ENCODE peak calls at places on chromosomes 13 and 19, in five cellular contexts. One of them, this sample, is unnamed.

GRCh38 chr19:3849092-3849491 is 19.7 kb downstream of the ZFR2 start:
- DNase-seq in fibroblast of lung: no peak
- DNase-seq in ascending aorta: no peak
- DNase-seq in brain microvascular endothelial cell: no peak
- DNase-seq in foreskin fibroblast: peak
- DNase-seq in this sample: no peak

GRCh38 chr19:10270180-10270615 is 722 bp upstream of the ICAM1 start:
- DNase-seq in fibroblast of lung: no peak
- DNase-seq in ascending aorta: peak
- DNase-seq in brain microvascular endothelial cell: no peak
- DNase-seq in foreskin fibroblast: peak
- DNase-seq in this sample: no peak

GRCh38 chr13:44191504-44192171 is 182.0 kb upstream of the SERP2 start:
- DNase-seq in fibroblast of lung: peak
- DNase-seq in ascending aorta: no peak
- DNase-seq in brain microvascular endothelial cell: peak
- DNase-seq in foreskin fibroblast: peak
- DNase-seq in this sample: peak

GRCh38 chr13:89694471-89694870 is 1653.0 kb upstream of the MIR17HG start:
- DNase-seq in fibroblast of lung: no peak
- DNase-seq in ascending aorta: no peak
- DNase-seq in brain microvascular endothelial cell: no peak
- DNase-seq in foreskin fibroblast: no peak
- DNase-seq in this sample: no peak

GRCh38 chr13:28538932-28539331 is 44.0 kb upstream of the FLT1 start:
- DNase-seq in fibroblast of lung: no peak
- DNase-seq in ascending aorta: no peak
- DNase-seq in brain microvascular endothelial cell: no peak
- DNase-seq in foreskin fibroblast: no peak
- DNase-seq in this sample: no peak

GRCh38 chr19:6551607-6552450 is 21.0 kb downstream of the TNFSF9 start:
- DNase-seq in fibroblast of lung: peak
- DNase-seq in ascending aorta: no peak
- DNase-seq in brain microvascular endothelial cell: no peak
- DNase-seq in foreskin fibroblast: no peak
- DNase-seq in this sample: no peak

GRCh38 chr13:44394649-44395048 is 21.0 kb downstream of the SERP2 start:
- DNase-seq in fibroblast of lung: no peak
- DNase-seq in ascending aorta: no peak
- DNase-seq in brain microvascular endothelial cell: no peak
- DNase-seq in foreskin fibroblast: no peak
- DNase-seq in this sample: no peak

GRCh38 chr13:101892296-101892695 is 439.8 kb downstream of the ITGBL1 start:
- DNase-seq in fibroblast of lung: peak
- DNase-seq in ascending aorta: no peak
- DNase-seq in brain microvascular endothelial cell: no peak
- DNase-seq in foreskin fibroblast: no peak
- DNase-seq in this sample: peak

GRCh38 chr19:6058411-6059201 is 51.7 kb downstream of the RFX2 start:
- DNase-seq in fibroblast of lung: no peak
- DNase-seq in ascending aorta: no peak
- DNase-seq in brain microvascular endothelial cell: no peak
- DNase-seq in foreskin fibroblast: no peak
- DNase-seq in this sample: no peak

GRCh38 chr13:30652746-30653145 is 35.0 kb downstream of the USPL1 start:
- DNase-seq in fibroblast of lung: peak
- DNase-seq in ascending aorta: no peak
- DNase-seq in brain microvascular endothelial cell: no peak
- DNase-seq in foreskin fibroblast: no peak
- DNase-seq in this sample: no peak

GRCh38 chr13:113836917-113837553 is 26.8 kb downstream of the GAS6 start:
- DNase-seq in fibroblast of lung: peak
- DNase-seq in ascending aorta: no peak
- DNase-seq in brain microvascular endothelial cell: peak
- DNase-seq in foreskin fibroblast: peak
- DNase-seq in this sample: peak

GRCh38 chr19:32896516-32897214 is 27.1 kb upstream of the SLC7A9 start:
- DNase-seq in fibroblast of lung: peak
- DNase-seq in ascending aorta: no peak
- DNase-seq in brain microvascular endothelial cell: no peak
- DNase-seq in foreskin fibroblast: peak
- DNase-seq in this sample: peak

GRCh38 chr19:10018219-10018618 is 4.9 kb downstream of the RDH8 start:
- DNase-seq in fibroblast of lung: peak
- DNase-seq in ascending aorta: no peak
- DNase-seq in brain microvascular endothelial cell: no peak
- DNase-seq in foreskin fibroblast: peak
- DNase-seq in this sample: no peak

GRCh38 chr19:37966211-37967072 is 59.4 kb downstream of the SIPA1L3 start:
- DNase-seq in fibroblast of lung: peak
- DNase-seq in ascending aorta: no peak
- DNase-seq in brain microvascular endothelial cell: no peak
- DNase-seq in foreskin fibroblast: no peak
- DNase-seq in this sample: peak

GRCh38 chr13:40445557-40445990 is 220.9 kb downstream of the FOXO1 start:
- DNase-seq in fibroblast of lung: peak
- DNase-seq in ascending aorta: peak
- DNase-seq in brain microvascular endothelial cell: peak
- DNase-seq in foreskin fibroblast: no peak
- DNase-seq in this sample: peak

GRCh38 chr19:925912-926594 is at the start of gene ARID3A:
- DNase-seq in fibroblast of lung: peak
- DNase-seq in ascending aorta: no peak
- DNase-seq in brain microvascular endothelial cell: no peak
- DNase-seq in foreskin fibroblast: no peak
- DNase-seq in this sample: no peak
- TF ChIP-seq CTCF in fibroblast of lung: no peak
- TF ChIP-seq CTCF in ascending aorta: no peak
- TF ChIP-seq CTCF in brain microvascular endothelial cell: no peak
- TF ChIP-seq CTCF in foreskin fibroblast: no peak
- TF ChIP-seq CTCF in this sample: no peak

DNA sequence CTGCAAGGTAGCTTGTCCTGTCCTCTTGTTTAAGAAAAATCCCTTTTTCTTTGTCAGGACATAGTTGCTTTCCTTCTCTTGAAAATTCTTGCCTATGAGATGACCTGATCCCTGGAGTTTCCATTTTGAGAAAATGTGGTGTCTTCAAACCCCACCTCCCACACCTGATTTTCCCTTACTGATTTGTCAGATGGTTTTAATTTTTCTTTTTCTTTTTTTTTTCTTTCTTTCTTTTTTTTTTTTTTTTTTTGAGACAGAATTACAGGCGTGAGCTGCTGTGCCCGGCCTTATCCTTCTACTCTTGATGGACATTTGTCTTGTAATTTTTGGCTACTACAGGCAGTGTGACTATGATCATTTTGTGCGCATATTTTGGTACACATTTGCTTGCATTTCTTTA is 1.2 kb downstream of the ZNF345 start:
- DNase-seq in fibroblast of lung: no peak
- DNase-seq in ascending aorta: no peak
- DNase-seq in brain microvascular endothelial cell: no peak
- DNase-seq in foreskin fibroblast: no peak
- DNase-seq in this sample: no peak
- H3K4me3 ChIP-seq in fibroblast of lung: peak
- H3K4me3 ChIP-seq in ascending aorta: peak
- H3K4me3 ChIP-seq in brain microvascular endothelial cell: no peak
- H3K4me3 ChIP-seq in foreskin fibroblast: peak
- H3K4me3 ChIP-seq in this sample: peak

GRCh38 chr19:2724148-2724557 is 3.0 kb upstream of the DIRAS1 start:
- DNase-seq in fibroblast of lung: no peak
- DNase-seq in ascending aorta: no peak
- DNase-seq in brain microvascular endothelial cell: no peak
- DNase-seq in foreskin fibroblast: no peak
- DNase-seq in this sample: no peak
- TF ChIP-seq CTCF in fibroblast of lung: no peak
- TF ChIP-seq CTCF in ascending aorta: no peak
- TF ChIP-seq CTCF in brain microvascular endothelial cell: peak
- TF ChIP-seq CTCF in foreskin fibroblast: no peak
- TF ChIP-seq CTCF in this sample: no peak

DNA sequence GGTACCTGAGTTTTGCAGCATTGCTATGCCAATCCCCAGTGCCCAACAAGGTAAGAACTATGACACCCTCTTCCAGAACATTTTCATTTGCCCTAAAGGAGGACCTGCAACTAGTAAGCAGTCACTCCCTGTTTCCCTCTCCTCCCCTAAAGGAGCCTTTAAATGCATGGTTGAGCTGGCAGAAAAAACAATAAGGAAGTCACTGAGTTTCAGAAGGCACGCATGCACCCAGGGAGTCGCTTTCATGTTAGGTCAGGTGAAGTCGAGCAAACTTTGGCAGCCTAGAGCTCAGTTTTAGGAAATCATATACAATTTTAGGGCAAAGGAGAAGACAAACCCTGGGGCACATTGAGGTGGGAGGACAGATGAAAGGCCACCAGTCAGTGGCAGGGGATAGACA is 11.8 kb downstream of the NLRP11 start:
- DNase-seq in fibroblast of lung: no peak
- DNase-seq in ascending aorta: no peak
- DNase-seq in brain microvascular endothelial cell: no peak
- DNase-seq in foreskin fibroblast: no peak
- DNase-seq in this sample: no peak
- H3K4me3 ChIP-seq in fibroblast of lung: no peak
- H3K4me3 ChIP-seq in ascending aorta: no peak
- H3K4me3 ChIP-seq in brain microvascular endothelial cell: no peak
- H3K4me3 ChIP-seq in foreskin fibroblast: no peak
- H3K4me3 ChIP-seq in this sample: no peak

DNA sequence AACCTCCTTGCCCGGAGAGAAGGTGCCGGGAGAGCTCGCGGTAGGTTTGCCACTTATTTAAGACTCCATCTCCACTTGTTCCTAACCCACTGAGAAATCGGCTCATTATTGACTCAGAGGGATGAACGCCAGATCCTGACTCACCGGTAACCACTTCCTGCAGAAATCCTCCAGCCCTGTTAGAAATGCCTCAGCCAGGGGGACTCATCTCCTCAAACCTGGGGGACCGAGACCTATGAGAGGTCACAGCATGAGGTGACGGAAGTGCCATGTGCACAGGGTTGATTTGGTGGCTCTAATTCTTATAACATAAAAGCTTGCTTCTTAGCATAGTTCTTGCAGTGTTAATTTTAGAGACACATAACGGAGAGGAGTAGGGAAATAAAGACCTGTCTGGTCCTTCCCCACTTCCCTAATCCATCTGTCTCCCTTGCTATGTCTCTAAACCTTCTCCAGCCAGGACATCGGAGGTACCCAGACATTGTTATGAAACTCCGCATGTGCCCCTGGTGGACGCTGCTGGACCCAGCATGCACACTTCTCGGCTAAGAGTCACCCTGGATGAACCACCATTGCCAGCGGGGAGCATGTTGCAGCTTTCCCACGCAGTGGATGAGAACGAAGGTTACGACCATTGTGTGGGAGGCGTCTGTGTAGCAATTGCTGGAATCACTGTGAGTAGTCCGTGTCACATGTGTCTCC is 158.9 kb downstream of the EFNB2 start:
- DNase-seq in fibroblast of lung: peak
- DNase-seq in ascending aorta: no peak
- DNase-seq in brain microvascular endothelial cell: peak
- DNase-seq in foreskin fibroblast: peak
- DNase-seq in this sample: peak
- TF ChIP-seq CTCF in fibroblast of lung: peak
- TF ChIP-seq CTCF in ascending aorta: no peak
- TF ChIP-seq CTCF in brain microvascular endothelial cell: peak
- TF ChIP-seq CTCF in foreskin fibroblast: peak
- TF ChIP-seq CTCF in this sample: peak

GRCh38 chr13:105908581-105908980 is 626.9 kb downstream of the EFNB2 start:
- DNase-seq in fibroblast of lung: peak
- DNase-seq in ascending aorta: no peak
- DNase-seq in brain microvascular endothelial cell: peak
- DNase-seq in foreskin fibroblast: peak
- DNase-seq in this sample: no peak
- H3K4me3 ChIP-seq in fibroblast of lung: no peak
- H3K4me3 ChIP-seq in ascending aorta: no peak
- H3K4me3 ChIP-seq in brain microvascular endothelial cell: no peak
- H3K4me3 ChIP-seq in foreskin fibroblast: no peak
- H3K4me3 ChIP-seq in this sample: no peak

This sample was measured in astrocyte of the cerebellum.